ENCODE peak calls at places on chromosomes 1 and 21, in four cellular contexts. R is astrocyte, B is adrenal gland, C is cardiac muscle cell. F is an unnamed sample. For H3K4me1, the result is how much of the 10 kb centered on the place peaks cover.

GRCh38 chr1:86155807-86156561 is 588 bp downstream of the COL24A1 start:
- DNase-seq in R (peak), B (peak), C (peak), F (peak)

GRCh38 chr1:240027059-240027462 is 64.6 kb upstream of the FMN2 start:
- DNase-seq in R (peak), B (peak), C (peak), F (peak)

GRCh38 chr1:23483327-23484252 is at the start of gene ASAP3:
- DNase-seq in R (peak), B (peak), C (peak), F (peak)

GRCh38 chr1:238252033-238252802 is 361.5 kb upstream of the ZP4 start:
- DNase-seq in R (peak), B (peak), C (peak), F (peak)

GRCh38 chr1:95503371-95504145 is 269.5 kb downstream of the RWDD3 start:
- DNase-seq in R (no peak), B (no peak), C (no peak), F (no peak)

GRCh38 chr21:20996421-20997307 is 1.5 kb upstream of the NCAM2 start:
- DNase-seq in R (peak), B (no peak), C (peak), F (no peak)

GRCh38 chr1:212683357-212683722 is 16.3 kb downstream of the BATF3 start:
- DNase-seq in R (no peak), B (no peak), C (no peak), F (no peak)

GRCh38 chr1:77534456-77534855 is 148.0 kb downstream of the ZZZ3 start:
- DNase-seq in R (peak), B (no peak), C (no peak), F (no peak)

GRCh38 chr1:115134850-115135484 is 45.7 kb upstream of the TSPAN2 start:
- DNase-seq in R (peak), B (no peak), C (no peak), F (peak)

DNA sequence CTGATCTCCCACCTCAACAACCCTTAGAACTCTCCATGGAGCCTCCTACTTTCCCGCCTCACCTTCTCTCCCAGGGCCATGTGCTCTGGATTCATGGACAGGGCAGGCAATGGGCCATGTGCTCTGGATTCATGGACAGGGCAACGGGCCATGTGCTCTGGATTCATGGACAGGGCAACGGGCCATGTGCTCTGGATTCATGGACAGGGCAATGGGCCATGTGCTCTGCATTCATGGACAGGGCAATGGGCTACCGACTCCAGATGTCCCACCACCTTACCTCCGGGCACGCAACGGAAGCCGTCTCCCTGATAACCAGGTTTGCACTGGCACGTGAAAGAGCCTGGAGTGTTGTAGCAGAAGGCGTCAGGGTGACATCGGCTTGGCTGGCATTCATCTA is 53.2 kb downstream of the NID1 start:
- DNase-seq in R (no peak), B (no peak), C (no peak), F (no peak)
- H3K4me1 ChIP-seq in R (under half), B (under half), C (under half), F (under half)

GRCh38 chr1:234674218-234674815 is 64.3 kb upstream of the IRF2BP2 start:
- DNase-seq in R (no peak), B (no peak), C (no peak), F (no peak)
- H3K4me1 ChIP-seq in R (under half), B (under half), C (under half), F (under half)

GRCh38 chr1:55445416-55445815 is 230.3 kb upstream of the USP24 start:
- DNase-seq in R (no peak), B (no peak), C (no peak), F (no peak)

GRCh38 chr1:55447488-55447887 is 232.3 kb upstream of the USP24 start:
- DNase-seq in R (no peak), B (no peak), C (no peak), F (no peak)

GRCh38 chr1:55446351-55446750 is 231.2 kb upstream of the USP24 start:
- DNase-seq in R (peak), B (no peak), C (no peak), F (peak)

GRCh38 chr1:55444660-55445059 is 229.5 kb upstream of the USP24 start:
- DNase-seq in R (no peak), B (no peak), C (no peak), F (no peak)

GRCh38 chr1:55448261-55448660 is 233.1 kb upstream of the USP24 start:
- DNase-seq in R (no peak), B (no peak), C (no peak), F (peak)
- H3K4me1 ChIP-seq in R (under half), B (under half), C (under half), F (under half)

GRCh38 chr1:218658294-218658693 is 313.2 kb downstream of the TGFB2 start:
- DNase-seq in R (peak), B (no peak), C (no peak), F (no peak)

GRCh38 chr1:218659911-218660677 is 315.0 kb downstream of the TGFB2 start:
- DNase-seq in R (peak), B (no peak), C (peak), F (peak)

GRCh38 chr1:218660678-218661053 is 315.5 kb downstream of the TGFB2 start:
- DNase-seq in R (peak), B (no peak), C (no peak), F (peak)

GRCh38 chr1:218658899-218659298 is 313.8 kb downstream of the TGFB2 start:
- DNase-seq in R (peak), B (no peak), C (no peak), F (peak)

DNA sequence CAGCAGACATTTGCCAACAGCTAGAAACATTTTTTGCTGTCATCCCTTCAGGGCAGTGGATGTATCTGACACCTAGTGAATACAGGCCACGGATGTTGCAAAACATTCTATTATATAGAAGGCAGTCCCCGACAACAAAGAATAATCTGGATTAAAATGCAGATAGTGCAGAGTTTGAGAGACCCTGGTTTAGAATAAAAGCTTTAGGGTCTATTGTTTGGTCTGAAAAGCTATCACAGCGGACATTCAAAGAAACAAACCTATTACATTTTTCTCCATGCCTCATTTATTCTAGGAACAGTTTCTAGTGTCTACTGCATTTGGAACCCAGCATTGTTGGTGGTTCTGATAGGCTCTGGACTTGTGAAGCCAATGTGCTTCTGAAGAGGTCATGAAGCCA is 316.3 kb downstream of the TGFB2 start:
- DNase-seq in R (no peak), B (no peak), C (no peak), F (no peak)
- H3K4me1 ChIP-seq in R (under half), B (under half), C (under half), F (under half)

DNA sequence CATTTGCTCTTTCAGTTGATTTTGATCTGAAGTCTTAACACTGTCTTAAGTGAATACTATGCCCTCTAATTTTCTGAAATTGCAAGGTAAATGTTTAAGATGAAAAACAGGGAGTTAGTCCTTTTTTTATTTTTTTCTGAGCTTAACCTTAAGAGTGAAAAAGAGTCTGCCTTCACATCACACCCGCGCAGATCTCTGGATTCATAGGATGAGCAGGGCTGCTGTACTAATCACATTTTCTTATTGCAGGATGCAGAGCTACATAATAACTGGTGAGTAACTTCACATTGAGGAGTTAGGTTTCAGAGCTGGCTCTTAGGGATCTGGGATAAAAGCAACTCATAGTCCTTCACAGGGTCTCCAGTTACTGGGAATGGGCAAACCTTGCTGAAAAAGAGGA is 188.7 kb upstream of the ATP1B1 start:
- DNase-seq in R (no peak), B (no peak), C (no peak), F (no peak)
- H3K4me1 ChIP-seq in R (under half), B (under half), C (under half), F (under half)

GRCh38 chr1:174393885-174394284 is 53.9 kb upstream of the GPR52 start:
- DNase-seq in R (no peak), B (no peak), C (no peak), F (no peak)

GRCh38 chr1:174401075-174401474 is 46.7 kb upstream of the GPR52 start:
- DNase-seq in R (no peak), B (no peak), C (no peak), F (no peak)

GRCh38 chr1:174399211-174399610 is 48.6 kb upstream of the GPR52 start:
- DNase-seq in R (peak), B (no peak), C (no peak), F (no peak)

GRCh38 chr1:174397261-174397660 is 50.5 kb upstream of the GPR52 start:
- DNase-seq in R (peak), B (no peak), C (no peak), F (no peak)

GRCh38 chr1:174398246-174398645 is 49.5 kb upstream of the GPR52 start:
- DNase-seq in R (peak), B (no peak), C (no peak), F (no peak)
- H3K4me1 ChIP-seq in R (under half), B (under half), C (under half), F (under half)

GRCh38 chr1:16150508-16150907 is 5.4 kb downstream of the EPHA2 start:
- DNase-seq in R (no peak), B (no peak), C (no peak), F (no peak)
- H3K4me1 ChIP-seq in R (half or more), B (half or more), C (half or more), F (under half)

GRCh38 chr1:1431845-1432565 is 3.5 kb upstream of the VWA1 start:
- DNase-seq in R (no peak), B (peak), C (peak), F (no peak)
- H3K4me1 ChIP-seq in R (under half), B (under half), C (under half), F (under half)

GRCh38 chr1:217135987-217136894 is 413.0 kb upstream of the ESRRG start:
- DNase-seq in R (no peak), B (no peak), C (peak), F (no peak)
- H3K4me1 ChIP-seq in R (under half), B (under half), C (under half), F (under half)

GRCh38 chr1:46614604-46614984 is 2.0 kb downstream of the MOB3C start:
- DNase-seq in R (no peak), B (no peak), C (no peak), F (no peak)
- H3K4me1 ChIP-seq in R (under half), B (under half), C (under half), F (under half)

F was measured in adipocyte.